ENCODE peak calls at places on chromosomes 11 and 22, in seven cellular contexts. O is SJSA1; T is activated naive CD4-positive, alpha-beta T cell treated with anti-CD3 and anti-CD28 coated beads, Interleukin-2, amount 10 ng/mL, durations not matched to agents 7 days and 5 days; U is Peyer's patch; G is T-helper 2 cell; E is HCEC 1CT; X is HuH-7.5. M is an unnamed sample.

GRCh38 chr11:69040581-69041260 is 8.0 kb upstream of the TPCN2 start:
- DNase-seq in O (peak; percentile 99), T (no peak), U (no peak), G (no peak), E (peak; percentile 64), X (no peak), M (peak; percentile 60)

GRCh38 chr11:3014314-3014938 is 22.3 kb upstream of the NAP1L4 start:
- DNase-seq in O (no peak), T (peak; percentile 93), U (no peak), G (peak; percentile 98), E (no peak), X (no peak), M (no peak)

GRCh38 chr11:107963091-107963490 is 34.8 kb downstream of the RAB39A start:
- DNase-seq in O (no peak), T (no peak), U (no peak), G (no peak), E (no peak), X (no peak), M (no peak)

GRCh38 chr11:61022311-61023085 is 51.0 kb downstream of the CD6 start:
- DNase-seq in O (no peak), T (peak; percentile 48), U (peak; percentile 37), G (peak; percentile 33), E (no peak), X (no peak), M (no peak)

GRCh38 chr22:32618461-32619140 is 144.0 kb downstream of the FBXO7 start:
- DNase-seq in O (no peak), T (no peak), U (no peak), G (no peak), E (no peak), X (no peak), M (no peak)

GRCh38 chr11:61963282-61964057 is 4.0 kb downstream of the FTH1 start:
- DNase-seq in O (no peak), T (no peak), U (peak; percentile 47), G (no peak), E (peak; percentile 52), X (no peak), M (peak; percentile 74)

GRCh38 chr22:41768420-41768819 is 32.1 kb upstream of the CCDC134 start:
- DNase-seq in O (no peak), T (no peak), U (no peak), G (no peak), E (peak; percentile 41), X (no peak), M (peak; percentile 13)

GRCh38 chr11:49533204-49533603 is 324.8 kb upstream of the FOLH1 start:
- DNase-seq in O (no peak), T (no peak), U (no peak), G (no peak), E (no peak), X (no peak), M (no peak)

GRCh38 chr11:7384691-7385090 is 100.6 kb upstream of the OLFML1 start:
- DNase-seq in O (no peak), T (no peak), U (no peak), G (no peak), E (no peak), X (no peak), M (no peak)

GRCh38 chr22:30210235-30210831 is 36.2 kb downstream of the LIF start:
- DNase-seq in O (peak; percentile 75), T (no peak), U (no peak), G (no peak), E (no peak), X (no peak), M (no peak)

GRCh38 chr22:42473484-42474193 is 41.4 kb upstream of the NFAM1 start:
- DNase-seq in O (peak; percentile 7), T (peak; percentile 27), U (no peak), G (peak; percentile 37), E (peak; percentile 61), X (no peak), M (peak; percentile 81)

M was measured in adipocyte.